ENCODE peak calls at places on chromosome 5, in seven cellular contexts. One of them, this sample, is unnamed.

GRCh38 chr5:71576241-71576640 is 10.9 kb upstream of the MCCC2 start:
- DNase-seq in iPS-NIHi11: no peak
- DNase-seq in NCI-H2029: no peak
- DNase-seq in stromal cell of bone marrow: no peak
- DNase-seq in caudate nucleus: no peak
- DNase-seq in MCF 10A: no peak
- DNase-seq in left kidney: no peak
- DNase-seq in this sample: no peak

GRCh38 chr5:159951834-159952233 is 35.6 kb downstream of the ADRA1B start:
- DNase-seq in iPS-NIHi11: no peak
- DNase-seq in NCI-H2029: no peak
- DNase-seq in stromal cell of bone marrow: no peak
- DNase-seq in caudate nucleus: no peak
- DNase-seq in MCF 10A: no peak
- DNase-seq in left kidney: no peak
- DNase-seq in this sample: no peak

GRCh38 chr5:80319702-80320101 is at the start of gene SPZ1:
- DNase-seq in iPS-NIHi11: no peak
- DNase-seq in NCI-H2029: no peak
- DNase-seq in stromal cell of bone marrow: no peak
- DNase-seq in caudate nucleus: no peak
- DNase-seq in MCF 10A: no peak
- DNase-seq in left kidney: no peak
- DNase-seq in this sample: no peak

GRCh38 chr5:174687503-174687902 is 36.9 kb upstream of the MSX2 start:
- DNase-seq in iPS-NIHi11: no peak
- DNase-seq in NCI-H2029: no peak
- DNase-seq in stromal cell of bone marrow: no peak
- DNase-seq in caudate nucleus: no peak
- DNase-seq in MCF 10A: no peak
- DNase-seq in left kidney: no peak
- DNase-seq in this sample: no peak

GRCh38 chr5:167827766-167828165 is 463.7 kb upstream of the WWC1 start:
- DNase-seq in iPS-NIHi11: no peak
- DNase-seq in NCI-H2029: no peak
- DNase-seq in stromal cell of bone marrow: no peak
- DNase-seq in caudate nucleus: no peak
- DNase-seq in MCF 10A: peak; percentile 79
- DNase-seq in left kidney: no peak
- DNase-seq in this sample: no peak

GRCh38 chr5:150777685-150778084 is 872 bp upstream of the SMIM3 start:
- DNase-seq in iPS-NIHi11: no peak
- DNase-seq in NCI-H2029: no peak
- DNase-seq in stromal cell of bone marrow: no peak
- DNase-seq in caudate nucleus: no peak
- DNase-seq in MCF 10A: no peak
- DNase-seq in left kidney: no peak
- DNase-seq in this sample: no peak

GRCh38 chr5:78373231-78373630 is 12.8 kb downstream of the SCAMP1 start:
- DNase-seq in iPS-NIHi11: no peak
- DNase-seq in NCI-H2029: no peak
- DNase-seq in stromal cell of bone marrow: no peak
- DNase-seq in caudate nucleus: no peak
- DNase-seq in MCF 10A: no peak
- DNase-seq in left kidney: no peak
- DNase-seq in this sample: no peak

GRCh38 chr5:73499187-73499586 is 945 bp downstream of the BTF3 start:
- DNase-seq in iPS-NIHi11: no peak
- DNase-seq in NCI-H2029: no peak
- DNase-seq in stromal cell of bone marrow: no peak
- DNase-seq in caudate nucleus: no peak
- DNase-seq in MCF 10A: peak; percentile 14
- DNase-seq in left kidney: peak; percentile 16
- DNase-seq in this sample: no peak

GRCh38 chr5:59007460-59008063 is 424.7 kb downstream of the RAB3C start:
- DNase-seq in iPS-NIHi11: peak; percentile 14
- DNase-seq in NCI-H2029: no peak
- DNase-seq in stromal cell of bone marrow: peak; percentile 29
- DNase-seq in caudate nucleus: no peak
- DNase-seq in MCF 10A: peak; percentile 17
- DNase-seq in left kidney: peak; percentile 44
- DNase-seq in this sample: no peak

GRCh38 chr5:158819840-158820620 is 279.7 kb downstream of the EBF1 start:
- DNase-seq in iPS-NIHi11: no peak
- DNase-seq in NCI-H2029: no peak
- DNase-seq in stromal cell of bone marrow: peak; percentile 76
- DNase-seq in caudate nucleus: no peak
- DNase-seq in MCF 10A: peak; percentile 48
- DNase-seq in left kidney: no peak
- DNase-seq in this sample: no peak

GRCh38 chr5:142608094-142608493 is 77.8 kb downstream of the FGF1 start:
- DNase-seq in iPS-NIHi11: no peak
- DNase-seq in NCI-H2029: peak; percentile 55
- DNase-seq in stromal cell of bone marrow: no peak
- DNase-seq in caudate nucleus: no peak
- DNase-seq in MCF 10A: no peak
- DNase-seq in left kidney: no peak
- DNase-seq in this sample: no peak

GRCh38 chr5:41754857-41755256 is 115.4 kb downstream of the OXCT1 start:
- DNase-seq in iPS-NIHi11: no peak
- DNase-seq in NCI-H2029: no peak
- DNase-seq in stromal cell of bone marrow: no peak
- DNase-seq in caudate nucleus: no peak
- DNase-seq in MCF 10A: peak; percentile 23
- DNase-seq in left kidney: no peak
- DNase-seq in this sample: no peak

GRCh38 chr5:52674815-52675545 is 112.7 kb upstream of the ITGA1 start:
- DNase-seq in iPS-NIHi11: no peak
- DNase-seq in NCI-H2029: no peak
- DNase-seq in stromal cell of bone marrow: peak; percentile 74
- DNase-seq in caudate nucleus: no peak
- DNase-seq in MCF 10A: peak; percentile 52
- DNase-seq in left kidney: no peak
- DNase-seq in this sample: no peak

GRCh38 chr5:179612577-179613459 is 10.7 kb downstream of the HNRNPH1 start:
- DNase-seq in iPS-NIHi11: no peak
- DNase-seq in NCI-H2029: no peak
- DNase-seq in stromal cell of bone marrow: no peak
- DNase-seq in caudate nucleus: no peak
- DNase-seq in MCF 10A: no peak
- DNase-seq in left kidney: no peak
- DNase-seq in this sample: no peak

GRCh38 chr5:112024769-112025168 is 267.8 kb upstream of the NREP start:
- DNase-seq in iPS-NIHi11: no peak
- DNase-seq in NCI-H2029: no peak
- DNase-seq in stromal cell of bone marrow: peak; percentile 33
- DNase-seq in caudate nucleus: no peak
- DNase-seq in MCF 10A: no peak
- DNase-seq in left kidney: no peak
- DNase-seq in this sample: no peak

GRCh38 chr5:14721990-14722656 is 57.6 kb downstream of the OTULIN start:
- DNase-seq in iPS-NIHi11: no peak
- DNase-seq in NCI-H2029: no peak
- DNase-seq in stromal cell of bone marrow: peak; percentile 33
- DNase-seq in caudate nucleus: no peak
- DNase-seq in MCF 10A: no peak
- DNase-seq in left kidney: no peak
- DNase-seq in this sample: no peak

GRCh38 chr5:32436553-32437262 is 7.8 kb downstream of the ZFR start:
- DNase-seq in iPS-NIHi11: no peak
- DNase-seq in NCI-H2029: peak; percentile 52
- DNase-seq in stromal cell of bone marrow: no peak
- DNase-seq in caudate nucleus: no peak
- DNase-seq in MCF 10A: peak; percentile 14
- DNase-seq in left kidney: no peak
- DNase-seq in this sample: no peak

GRCh38 chr5:61933787-61934626 is 372.0 kb upstream of the KIF2A start:
- DNase-seq in iPS-NIHi11: peak; percentile 69
- DNase-seq in NCI-H2029: peak; percentile 82
- DNase-seq in stromal cell of bone marrow: peak; percentile 40
- DNase-seq in caudate nucleus: peak; percentile 6
- DNase-seq in MCF 10A: peak; percentile 88
- DNase-seq in left kidney: peak; percentile 82
- DNase-seq in this sample: peak; percentile 44

GRCh38 chr5:77066823-77067442 is 20.2 kb downstream of the ZBED3 start:
- DNase-seq in iPS-NIHi11: no peak
- DNase-seq in NCI-H2029: no peak
- DNase-seq in stromal cell of bone marrow: peak; percentile 84
- DNase-seq in caudate nucleus: no peak
- DNase-seq in MCF 10A: peak; percentile 48
- DNase-seq in left kidney: no peak
- DNase-seq in this sample: no peak

GRCh38 chr5:569868-570361 is 42.2 kb upstream of the CEP72 start:
- DNase-seq in iPS-NIHi11: no peak
- DNase-seq in NCI-H2029: no peak
- DNase-seq in stromal cell of bone marrow: no peak
- DNase-seq in caudate nucleus: no peak
- DNase-seq in MCF 10A: no peak
- DNase-seq in left kidney: no peak
- DNase-seq in this sample: no peak

GRCh38 chr5:126354012-126354856 is 69.0 kb upstream of the GRAMD2B start:
- DNase-seq in iPS-NIHi11: peak; percentile 36
- DNase-seq in NCI-H2029: peak; percentile 37
- DNase-seq in stromal cell of bone marrow: peak; percentile 95
- DNase-seq in caudate nucleus: no peak
- DNase-seq in MCF 10A: peak; percentile 90
- DNase-seq in left kidney: peak; percentile 85
- DNase-seq in this sample: no peak